ENCODE peak calls at places on chromosomes 2 and 18, in six cellular contexts. Z, P, I, N, E and T are unnamed samples. For H3K27me3, the result is how much of the 10 kb centered on the place peaks cover.

GRCh38 chr2:196652869-196653268 is 13.4 kb downstream of the CCDC150 start:
- DNase-seq in Z (no peak), P (no peak), I (peak), N (no peak), E (no peak), T (no peak)

GRCh38 chr2:63073994-63074393 is 23.4 kb downstream of the OTX1 start:
- DNase-seq in Z (no peak), P (no peak), I (no peak), N (no peak), E (no peak), T (no peak)

GRCh38 chr2:121689356-121689755 is 40.1 kb upstream of the CLASP1 start:
- DNase-seq in Z (no peak), P (peak), I (peak), N (no peak), E (peak), T (no peak)

GRCh38 chr18:63301458-63301857 is 18.1 kb downstream of the BCL2 start:
- DNase-seq in Z (no peak), P (no peak), I (no peak), N (no peak), E (no peak), T (no peak)

GRCh38 chr18:55544028-55544427 is 44.0 kb downstream of the TCF4 start:
- DNase-seq in Z (no peak), P (no peak), I (no peak), N (no peak), E (no peak), T (no peak)

GRCh38 chr2:28419003-28419704 is 26.5 kb downstream of the FOSL2 start:
- DNase-seq in Z (no peak), P (no peak), I (peak), N (no peak), E (no peak), T (no peak)

GRCh38 chr2:62423883-62424458 is 82.0 kb downstream of the TMEM17 start:
- DNase-seq in Z (no peak), P (no peak), I (no peak), N (no peak), E (peak), T (no peak)

GRCh38 chr2:100744589-100744988 is 75.3 kb upstream of the NPAS2 start:
- DNase-seq in Z (no peak), P (no peak), I (no peak), N (no peak), E (no peak), T (no peak)

GRCh38 chr2:85792783-85793441 is 39.1 kb downstream of the ATOH8 start:
- DNase-seq in Z (peak), P (no peak), I (no peak), N (peak), E (no peak), T (no peak)

GRCh38 chr18:7980661-7981060 is 413.5 kb downstream of the PTPRM start:
- DNase-seq in Z (no peak), P (no peak), I (no peak), N (no peak), E (no peak), T (no peak)

GRCh38 chr2:106193491-106193976 is 567 bp downstream of the UXS1 start:
- DNase-seq in Z (peak), P (peak), I (peak), N (peak), E (peak), T (peak)

GRCh38 chr18:34965108-34965507 is 76.1 kb upstream of the MAPRE2 start:
- DNase-seq in Z (no peak), P (no peak), I (no peak), N (no peak), E (no peak), T (no peak)

DNA sequence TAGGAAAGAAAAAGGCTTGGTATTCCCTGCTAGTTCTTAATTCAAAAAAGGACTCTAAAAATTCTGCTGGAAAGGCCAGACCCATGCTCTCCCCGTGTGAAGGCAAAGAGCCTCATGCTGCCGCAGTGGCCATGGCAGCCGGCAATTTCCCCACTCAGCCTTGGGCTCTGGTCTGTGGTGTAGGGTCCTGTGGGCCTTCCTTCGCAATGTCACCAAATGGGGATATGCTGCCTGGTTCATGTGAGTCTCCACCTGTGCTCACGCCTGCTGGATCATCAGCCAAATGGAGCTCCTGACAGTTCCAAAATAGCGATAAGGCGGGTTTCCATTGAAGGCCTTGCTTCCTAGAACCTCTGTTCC is 282.8 kb upstream of the ATP5MC3 start:
- DNase-seq in Z (no peak), P (no peak), I (no peak), N (peak), E (no peak), T (no peak)
- H3K4me3 ChIP-seq in Z (no peak), P (no peak), I (no peak), N (no peak), E (no peak), T (no peak)

GRCh38 chr2:172951554-172951953 is 124.1 kb upstream of the MAP3K20 start:
- DNase-seq in Z (no peak), P (no peak), I (no peak), N (no peak), E (no peak), T (no peak)
- TF ChIP-seq CTCF in Z (no peak), P (no peak), I (no peak), N (no peak), E (no peak), T (no peak)

DNA sequence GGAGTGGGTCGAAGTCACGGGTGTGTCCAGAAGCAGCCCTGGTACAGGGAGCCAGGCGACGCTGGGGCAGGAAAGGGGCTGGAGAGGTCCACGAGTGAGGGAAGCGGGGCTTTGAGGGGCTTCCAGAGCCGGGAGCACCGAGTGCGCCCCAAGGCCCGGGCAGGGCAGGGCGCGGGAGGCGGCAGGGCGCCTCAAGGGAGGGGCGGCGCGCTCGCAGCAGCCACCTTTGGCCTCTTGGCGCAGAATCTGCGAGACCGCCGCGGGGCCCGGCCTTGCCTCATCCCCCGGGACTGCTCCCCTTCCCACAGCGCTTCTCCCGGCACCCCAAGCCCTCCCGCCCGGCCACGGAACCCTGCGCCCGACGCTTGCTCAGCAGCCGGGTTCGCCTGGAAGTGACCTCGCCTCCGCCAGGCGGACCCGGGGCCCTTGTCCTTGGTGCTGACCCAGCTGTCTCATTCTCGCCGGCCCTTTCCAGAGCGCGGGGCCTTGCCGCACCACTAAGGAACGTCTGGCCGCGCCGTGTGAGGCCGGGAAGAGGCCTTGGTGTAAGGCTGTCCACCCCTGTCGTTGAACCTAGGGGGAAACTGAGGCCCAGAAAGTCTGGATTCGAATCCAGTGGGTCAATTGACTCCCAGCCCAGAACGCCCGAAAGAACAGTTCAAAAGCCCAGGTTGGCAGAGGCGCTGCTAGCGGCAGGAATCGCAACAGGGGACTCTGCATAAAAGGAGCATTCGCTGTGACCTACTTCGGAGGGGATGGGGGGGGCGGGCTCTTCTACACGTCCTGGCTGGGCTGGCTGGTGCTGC is 584 bp upstream of the DNER start:
- DNase-seq in Z (peak), P (peak), I (peak), N (peak), E (peak), T (peak)
- H3K27me3 ChIP-seq in Z (under half), P (under half), I (under half), N (half or more), E (half or more), T (under half)

GRCh38 chr2:174021056-174021656 is 56.0 kb upstream of the SP3 start:
- DNase-seq in Z (no peak), P (no peak), I (no peak), N (no peak), E (no peak), T (no peak)
- H3K4me3 ChIP-seq in Z (no peak), P (no peak), I (no peak), N (no peak), E (no peak), T (no peak)

GRCh38 chr2:190121971-190122370 is 59.4 kb upstream of the MSTN start:
- DNase-seq in Z (no peak), P (no peak), I (peak), N (no peak), E (no peak), T (peak)
- TF ChIP-seq CTCF in Z (peak), P (no peak), I (peak), N (peak), E (peak), T (peak)